ENCODE peak calls at places on chromosomes 7 and 10, in nine cellular contexts. One of them, this sample, is unnamed.

GRCh38 chr10:6578221-6579192 is 1.6 kb downstream of the PRKCQ start:
- DNase-seq in suprapubic skin: no peak
- DNase-seq in activated CD4-positive, alpha-beta T cell treated with anti-CD3 and anti-CD28 coated beads, Interleukin-2, amount 50 U/mL, for 4 hours: no peak
- DNase-seq in heart left ventricle: no peak
- DNase-seq in upper lobe of right lung: no peak
- DNase-seq in activated T-cell treated with anti-CD3 and anti-CD28 coated beads for 1 hour: no peak
- DNase-seq in dorsolateral prefrontal cortex: no peak
- DNase-seq in progenitor cell of endocrine pancreas: no peak
- DNase-seq in HEK293T: no peak
- DNase-seq in this sample: no peak

GRCh38 chr7:97422046-97422445 is 304.5 kb downstream of the SDHAF3 start:
- DNase-seq in suprapubic skin: no peak
- DNase-seq in activated CD4-positive, alpha-beta T cell treated with anti-CD3 and anti-CD28 coated beads, Interleukin-2, amount 50 U/mL, for 4 hours: no peak
- DNase-seq in heart left ventricle: no peak
- DNase-seq in upper lobe of right lung: no peak
- DNase-seq in activated T-cell treated with anti-CD3 and anti-CD28 coated beads for 1 hour: no peak
- DNase-seq in dorsolateral prefrontal cortex: no peak
- DNase-seq in progenitor cell of endocrine pancreas: no peak
- DNase-seq in HEK293T: no peak
- DNase-seq in this sample: no peak

GRCh38 chr10:69456880-69457693 is 5.8 kb downstream of the TSPAN15 start:
- DNase-seq in suprapubic skin: no peak
- DNase-seq in activated CD4-positive, alpha-beta T cell treated with anti-CD3 and anti-CD28 coated beads, Interleukin-2, amount 50 U/mL, for 4 hours: no peak
- DNase-seq in heart left ventricle: no peak
- DNase-seq in upper lobe of right lung: peak
- DNase-seq in activated T-cell treated with anti-CD3 and anti-CD28 coated beads for 1 hour: no peak
- DNase-seq in dorsolateral prefrontal cortex: no peak
- DNase-seq in progenitor cell of endocrine pancreas: no peak
- DNase-seq in HEK293T: no peak
- DNase-seq in this sample: no peak

GRCh38 chr7:157871681-157872080 is 534.9 kb downstream of the DNAJB6 start:
- DNase-seq in suprapubic skin: no peak
- DNase-seq in activated CD4-positive, alpha-beta T cell treated with anti-CD3 and anti-CD28 coated beads, Interleukin-2, amount 50 U/mL, for 4 hours: no peak
- DNase-seq in heart left ventricle: no peak
- DNase-seq in upper lobe of right lung: no peak
- DNase-seq in activated T-cell treated with anti-CD3 and anti-CD28 coated beads for 1 hour: no peak
- DNase-seq in dorsolateral prefrontal cortex: no peak
- DNase-seq in progenitor cell of endocrine pancreas: no peak
- DNase-seq in HEK293T: no peak
- DNase-seq in this sample: no peak

GRCh38 chr10:89929282-89930026 is 228.1 kb downstream of the KIF20B start:
- DNase-seq in suprapubic skin: no peak
- DNase-seq in activated CD4-positive, alpha-beta T cell treated with anti-CD3 and anti-CD28 coated beads, Interleukin-2, amount 50 U/mL, for 4 hours: no peak
- DNase-seq in heart left ventricle: no peak
- DNase-seq in upper lobe of right lung: no peak
- DNase-seq in activated T-cell treated with anti-CD3 and anti-CD28 coated beads for 1 hour: no peak
- DNase-seq in dorsolateral prefrontal cortex: no peak
- DNase-seq in progenitor cell of endocrine pancreas: no peak
- DNase-seq in HEK293T: no peak
- DNase-seq in this sample: no peak

GRCh38 chr10:49550563-49550962 is 11.6 kb upstream of the ERCC6 start:
- DNase-seq in suprapubic skin: no peak
- DNase-seq in activated CD4-positive, alpha-beta T cell treated with anti-CD3 and anti-CD28 coated beads, Interleukin-2, amount 50 U/mL, for 4 hours: no peak
- DNase-seq in heart left ventricle: no peak
- DNase-seq in upper lobe of right lung: no peak
- DNase-seq in activated T-cell treated with anti-CD3 and anti-CD28 coated beads for 1 hour: no peak
- DNase-seq in dorsolateral prefrontal cortex: no peak
- DNase-seq in progenitor cell of endocrine pancreas: no peak
- DNase-seq in HEK293T: no peak
- DNase-seq in this sample: no peak

GRCh38 chr7:102451371-102452054 is 13.2 kb downstream of the ALKBH4 start:
- DNase-seq in suprapubic skin: no peak
- DNase-seq in activated CD4-positive, alpha-beta T cell treated with anti-CD3 and anti-CD28 coated beads, Interleukin-2, amount 50 U/mL, for 4 hours: no peak
- DNase-seq in heart left ventricle: no peak
- DNase-seq in upper lobe of right lung: no peak
- DNase-seq in activated T-cell treated with anti-CD3 and anti-CD28 coated beads for 1 hour: no peak
- DNase-seq in dorsolateral prefrontal cortex: no peak
- DNase-seq in progenitor cell of endocrine pancreas: no peak
- DNase-seq in HEK293T: no peak
- DNase-seq in this sample: no peak

GRCh38 chr10:60669491-60669890 is 108.8 kb upstream of the CDK1 start:
- DNase-seq in suprapubic skin: no peak
- DNase-seq in activated CD4-positive, alpha-beta T cell treated with anti-CD3 and anti-CD28 coated beads, Interleukin-2, amount 50 U/mL, for 4 hours: no peak
- DNase-seq in heart left ventricle: no peak
- DNase-seq in upper lobe of right lung: no peak
- DNase-seq in activated T-cell treated with anti-CD3 and anti-CD28 coated beads for 1 hour: no peak
- DNase-seq in dorsolateral prefrontal cortex: no peak
- DNase-seq in progenitor cell of endocrine pancreas: no peak
- DNase-seq in HEK293T: no peak
- DNase-seq in this sample: no peak

GRCh38 chr10:18959369-18959768 is 89.2 kb upstream of the MALRD1 start:
- DNase-seq in suprapubic skin: no peak
- DNase-seq in activated CD4-positive, alpha-beta T cell treated with anti-CD3 and anti-CD28 coated beads, Interleukin-2, amount 50 U/mL, for 4 hours: no peak
- DNase-seq in heart left ventricle: no peak
- DNase-seq in upper lobe of right lung: peak
- DNase-seq in activated T-cell treated with anti-CD3 and anti-CD28 coated beads for 1 hour: no peak
- DNase-seq in dorsolateral prefrontal cortex: no peak
- DNase-seq in progenitor cell of endocrine pancreas: no peak
- DNase-seq in HEK293T: no peak
- DNase-seq in this sample: no peak

GRCh38 chr7:106485031-106485551 is 175.9 kb downstream of the CCDC71L start:
- DNase-seq in suprapubic skin: no peak
- DNase-seq in activated CD4-positive, alpha-beta T cell treated with anti-CD3 and anti-CD28 coated beads, Interleukin-2, amount 50 U/mL, for 4 hours: no peak
- DNase-seq in heart left ventricle: no peak
- DNase-seq in upper lobe of right lung: no peak
- DNase-seq in activated T-cell treated with anti-CD3 and anti-CD28 coated beads for 1 hour: no peak
- DNase-seq in dorsolateral prefrontal cortex: no peak
- DNase-seq in progenitor cell of endocrine pancreas: no peak
- DNase-seq in HEK293T: no peak
- DNase-seq in this sample: no peak

GRCh38 chr10:11148638-11149037 is 131.0 kb downstream of the CELF2 start:
- DNase-seq in suprapubic skin: no peak
- DNase-seq in activated CD4-positive, alpha-beta T cell treated with anti-CD3 and anti-CD28 coated beads, Interleukin-2, amount 50 U/mL, for 4 hours: no peak
- DNase-seq in heart left ventricle: no peak
- DNase-seq in upper lobe of right lung: no peak
- DNase-seq in activated T-cell treated with anti-CD3 and anti-CD28 coated beads for 1 hour: no peak
- DNase-seq in dorsolateral prefrontal cortex: no peak
- DNase-seq in progenitor cell of endocrine pancreas: no peak
- DNase-seq in HEK293T: no peak
- DNase-seq in this sample: no peak